ENCODE peak calls at places on chromosomes 13 and 19, in seven cellular contexts. S is IMR-90, Y is uterus, J is prostate gland, C is ovary, O is Peyer's patch, F is heart left ventricle. U is an unnamed sample.

GRCh38 chr19:47697863-47698609 is 15.2 kb upstream of the EHD2 start:
- DNase-seq in J (peak; percentile 73), C (peak; percentile 68), S (peak; percentile 76), O (peak; percentile 81), Y (peak; percentile 83), F (peak; percentile 74), U (peak; percentile 94)

GRCh38 chr19:54608792-54609191 is 15.4 kb downstream of the LILRA1 start:
- DNase-seq in F (no peak), S (no peak), Y (no peak), C (no peak), J (no peak), O (no peak), U (peak; percentile 43)

GRCh38 chr19:30361721-30362120 is 10.5 kb upstream of the ZNF536 start:
- DNase-seq in Y (no peak), J (no peak), S (no peak), C (no peak), F (no peak), O (no peak), U (peak; percentile 69)

GRCh38 chr19:5354403-5354802 is 13.8 kb upstream of the PTPRS start:
- DNase-seq in C (no peak), F (no peak), O (no peak), S (no peak), J (no peak), Y (no peak), U (no peak)

GRCh38 chr19:55254625-55254977 is 4.2 kb downstream of the PPP6R1 start:
- DNase-seq in C (no peak), Y (no peak), O (no peak), F (no peak), S (no peak), J (no peak), U (no peak)

GRCh38 chr19:7004313-7004931 is 16.8 kb downstream of the MBD3L2B start:
- DNase-seq in F (no peak), O (no peak), J (no peak), S (peak; percentile 18), Y (no peak), C (no peak), U (no peak)

GRCh38 chr13:111661776-111662175 is 341.3 kb downstream of the TEX29 start:
- DNase-seq in Y (no peak), S (no peak), C (no peak), J (no peak), F (no peak), O (no peak), U (no peak)

GRCh38 chr13:22278336-22278929 is 607.6 kb downstream of the FGF9 start:
- DNase-seq in Y (peak; percentile 28), F (peak; percentile 36), S (peak; percentile 63), O (peak; percentile 84), C (no peak), J (peak; percentile 55), U (peak; percentile 32)

GRCh38 chr13:61913183-61913582 is 497.5 kb upstream of the PCDH20 start:
- DNase-seq in O (no peak), J (no peak), F (no peak), Y (no peak), C (no peak), S (no peak), U (no peak)

GRCh38 chr19:45154064-45154827 is 6.5 kb downstream of the NKPD1 start:
- DNase-seq in J (no peak), S (peak; percentile 86), O (no peak), F (no peak), C (peak; percentile 40), Y (no peak), U (no peak)

GRCh38 chr13:41577437-41577836 is 120.1 kb downstream of the RGCC start:
- DNase-seq in Y (no peak), J (no peak), O (no peak), S (peak; percentile 16), C (no peak), F (peak; percentile 33), U (peak; percentile 90)

GRCh38 chr13:37481005-37481857 is 117.3 kb downstream of the POSTN start:
- DNase-seq in Y (peak; percentile 27), F (no peak), C (no peak), J (no peak), S (peak; percentile 66), O (no peak), U (no peak)

GRCh38 chr13:96816261-96816660 is 178.0 kb downstream of the OXGR1 start:
- DNase-seq in S (no peak), J (no peak), C (no peak), O (no peak), Y (peak; percentile 19), F (no peak), U (peak; percentile 76)

GRCh38 chr13:79485014-79485441 is 4.1 kb downstream of the NDFIP2 start:
- DNase-seq in J (peak; percentile 59), C (no peak), O (peak; percentile 68), S (peak; percentile 83), F (no peak), Y (no peak), U (no peak)

GRCh38 chr13:93766719-93767118 is 540.1 kb downstream of the GPC6 start:
- DNase-seq in C (no peak), S (no peak), O (no peak), J (no peak), F (no peak), Y (no peak), U (no peak)

GRCh38 chr13:93769607-93770006 is 543.0 kb downstream of the GPC6 start:
- DNase-seq in O (no peak), Y (no peak), J (no peak), C (no peak), S (no peak), F (no peak), U (no peak)

GRCh38 chr13:93769126-93769525 is 542.5 kb downstream of the GPC6 start:
- DNase-seq in C (no peak), F (no peak), S (peak; percentile 35), O (no peak), Y (no peak), J (no peak), U (no peak)

GRCh38 chr13:93767231-93767916 is 540.8 kb downstream of the GPC6 start:
- DNase-seq in S (peak; percentile 42), Y (no peak), J (no peak), C (no peak), F (no peak), O (no peak), U (no peak)

GRCh38 chr13:93767917-93768422 is 541.4 kb downstream of the GPC6 start:
- DNase-seq in F (no peak), J (no peak), Y (no peak), C (no peak), S (no peak), O (no peak), U (no peak)
- TF ChIP-seq POLR2A in F (no peak), J (no peak), Y (no peak), C (no peak), S (no peak), O (no peak), U (no peak)

GRCh38 chr13:46389985-46390384 is 2.9 kb upstream of the RUBCNL start:
- DNase-seq in S (no peak), Y (no peak), O (peak; percentile 79), C (no peak), F (peak; percentile 29), J (peak; percentile 18), U (no peak)

GRCh38 chr13:46388308-46388707 is 1.3 kb upstream of the RUBCNL start:
- DNase-seq in O (no peak), Y (no peak), C (no peak), F (no peak), J (no peak), S (no peak), U (no peak)

GRCh38 chr13:46386996-46387851 is at the start of gene RUBCNL:
- DNase-seq in S (no peak), Y (no peak), J (no peak), C (no peak), O (peak; percentile 86), F (peak; percentile 50), U (peak; percentile 87)

GRCh38 chr13:46388846-46389245 is 1.8 kb upstream of the RUBCNL start:
- DNase-seq in S (no peak), O (no peak), Y (no peak), F (no peak), C (no peak), J (no peak), U (no peak)

DNA sequence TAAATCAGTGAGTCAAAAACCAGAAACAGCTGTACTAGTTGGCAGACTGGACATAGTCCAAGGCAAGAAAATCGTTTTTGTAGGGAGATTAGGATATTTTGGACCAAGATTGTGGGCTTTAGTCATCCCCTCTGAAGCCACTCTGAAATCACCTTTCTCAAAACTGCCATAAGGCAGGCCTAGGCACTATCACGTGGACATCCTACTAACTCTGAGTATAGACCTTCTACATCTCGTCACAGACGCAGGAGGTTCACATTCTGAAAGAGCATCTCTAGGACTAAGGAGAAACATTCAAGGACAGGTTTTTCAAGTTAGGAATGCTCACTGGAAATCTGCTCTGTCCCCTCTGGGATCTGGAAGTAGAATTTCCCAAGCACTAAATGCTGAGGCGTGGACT is 2.4 kb upstream of the RUBCNL start:
- DNase-seq in O (no peak), Y (no peak), C (no peak), F (no peak), S (no peak), J (no peak), U (no peak)
- H3K4me3 ChIP-seq in O (no peak overlapping the region), Y (no peak overlapping the region), C (no peak overlapping the region), F (no peak overlapping the region), S (no peak overlapping the region), J (no peak overlapping the region), U (no peak overlapping the region)

GRCh38 chr13:49217962-49218492 is 2.1 kb upstream of the MLNR start:
- DNase-seq in F (no peak), Y (no peak), J (no peak), C (no peak), O (no peak), S (no peak), U (no peak)

GRCh38 chr13:49220856-49221614 is 897 bp downstream of the MLNR start:
- DNase-seq in S (peak; percentile 12), Y (no peak), J (no peak), F (no peak), O (no peak), C (no peak), U (no peak)

GRCh38 chr13:49218493-49219051 is 1.6 kb upstream of the MLNR start:
- DNase-seq in C (no peak), Y (no peak), O (no peak), S (peak; percentile 6), F (no peak), J (no peak), U (no peak)

GRCh38 chr13:49219647-49220034 is 497 bp upstream of the MLNR start:
- DNase-seq in Y (no peak), J (no peak), C (no peak), O (no peak), F (no peak), S (no peak), U (no peak)

GRCh38 chr13:49220035-49220855 is at the start of gene MLNR:
- DNase-seq in F (no peak), S (no peak), J (no peak), O (no peak), Y (no peak), C (no peak), U (no peak)
- TF ChIP-seq CTCF in F (no peak), S (no peak), J (no peak), O (no peak), Y (no peak), C (no peak), U (no peak)

DNA sequence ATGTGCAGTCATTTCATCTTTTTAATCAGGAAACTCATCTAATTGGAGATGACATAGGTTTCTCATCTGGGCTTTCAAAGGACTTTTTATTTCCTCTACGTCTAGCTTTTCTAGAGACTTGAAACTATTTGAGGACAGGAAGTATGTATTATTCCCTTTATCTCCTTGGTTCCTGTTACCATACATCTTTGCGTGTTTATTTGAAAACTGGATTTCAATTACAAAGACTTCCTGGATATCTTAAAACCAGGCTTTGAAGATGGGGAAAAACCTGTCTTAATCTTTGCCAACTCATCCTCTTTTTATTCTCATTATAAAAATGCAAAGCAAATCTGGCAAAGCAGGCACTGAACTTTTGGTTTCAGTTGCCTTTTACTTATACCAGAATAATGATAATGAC is 130.5 kb downstream of the LMO7 start:
- DNase-seq in Y (no peak), F (no peak), O (no peak), C (no peak), S (no peak), J (no peak), U (no peak)
- TF ChIP-seq POLR2A in Y (no peak), F (no peak), O (no peak), C (no peak), S (no peak), J (no peak), U (no peak)